ENCODE peak calls at places on chromosomes 16 and 17, in six cellular contexts. One of them, this sample, is unnamed.

GRCh38 chr17:40539711-40540411 is 25.4 kb downstream of the CCR7 start:
- DNase-seq in neural progenitor cell: no peak
- DNase-seq in HCT116: no peak
- DNase-seq in MM.1S: no peak
- DNase-seq in OCI-LY7: no peak
- DNase-seq in GM23248: no peak
- DNase-seq in this sample: no peak

GRCh38 chr16:88357306-88358032 is 25.3 kb upstream of the ZNF469 start:
- DNase-seq in OCI-LY7: no peak
- DNase-seq in MM.1S: no peak
- DNase-seq in neural progenitor cell: no peak
- DNase-seq in HCT116: no peak
- DNase-seq in GM23248: no peak
- DNase-seq in this sample: no peak

GRCh38 chr16:89422905-89423630 is 67.3 kb downstream of the ANKRD11 start:
- DNase-seq in neural progenitor cell: no peak
- DNase-seq in OCI-LY7: no peak
- DNase-seq in GM23248: peak
- DNase-seq in HCT116: no peak
- DNase-seq in MM.1S: peak
- DNase-seq in this sample: peak

GRCh38 chr16:85910073-85910853 is 11.3 kb downstream of the IRF8 start:
- DNase-seq in HCT116: no peak
- DNase-seq in neural progenitor cell: no peak
- DNase-seq in GM23248: no peak
- DNase-seq in OCI-LY7: peak
- DNase-seq in MM.1S: no peak
- DNase-seq in this sample: no peak

GRCh38 chr16:72972878-72973571 is 74.9 kb downstream of the ZFHX3 start:
- DNase-seq in GM23248: no peak
- DNase-seq in OCI-LY7: no peak
- DNase-seq in neural progenitor cell: no peak
- DNase-seq in HCT116: no peak
- DNase-seq in MM.1S: no peak
- DNase-seq in this sample: no peak

GRCh38 chr17:10574324-10574723 is 24.9 kb upstream of the MYH2 start:
- DNase-seq in neural progenitor cell: no peak
- DNase-seq in GM23248: no peak
- DNase-seq in HCT116: no peak
- DNase-seq in MM.1S: no peak
- DNase-seq in OCI-LY7: no peak
- DNase-seq in this sample: no peak

GRCh38 chr16:75087040-75087979 is 29.3 kb downstream of the LDHD start:
- DNase-seq in OCI-LY7: no peak
- DNase-seq in MM.1S: no peak
- DNase-seq in neural progenitor cell: no peak
- DNase-seq in HCT116: no peak
- DNase-seq in GM23248: peak
- DNase-seq in this sample: peak

GRCh38 chr17:70654706-70655105 is 485.4 kb downstream of the KCNJ2 start:
- DNase-seq in OCI-LY7: no peak
- DNase-seq in neural progenitor cell: no peak
- DNase-seq in GM23248: no peak
- DNase-seq in HCT116: no peak
- DNase-seq in MM.1S: no peak
- DNase-seq in this sample: no peak

GRCh38 chr16:85349413-85350145 is 237.3 kb upstream of the CIBAR2 start:
- DNase-seq in neural progenitor cell: no peak
- DNase-seq in OCI-LY7: no peak
- DNase-seq in MM.1S: no peak
- DNase-seq in GM23248: no peak
- DNase-seq in HCT116: no peak
- DNase-seq in this sample: no peak

GRCh38 chr16:27253526-27253930 is 15.0 kb downstream of the NSMCE1 start:
- DNase-seq in HCT116: peak
- DNase-seq in neural progenitor cell: no peak
- DNase-seq in MM.1S: no peak
- DNase-seq in GM23248: peak
- DNase-seq in OCI-LY7: no peak
- DNase-seq in this sample: no peak

GRCh38 chr17:55585629-55586028 is 74.4 kb upstream of the SMIM36 start:
- DNase-seq in MM.1S: no peak
- DNase-seq in HCT116: no peak
- DNase-seq in GM23248: no peak
- DNase-seq in neural progenitor cell: no peak
- DNase-seq in OCI-LY7: no peak
- DNase-seq in this sample: no peak

GRCh38 chr16:1932050-1933028 is 10.7 kb downstream of the MSRB1 start:
- DNase-seq in OCI-LY7: no peak
- DNase-seq in neural progenitor cell: peak
- DNase-seq in HCT116: no peak
- DNase-seq in GM23248: no peak
- DNase-seq in MM.1S: no peak
- DNase-seq in this sample: peak

GRCh38 chr17:57999496-58000017 is 7.5 kb downstream of the SRSF1 start:
- DNase-seq in MM.1S: peak
- DNase-seq in GM23248: peak
- DNase-seq in HCT116: peak
- DNase-seq in OCI-LY7: peak
- DNase-seq in neural progenitor cell: peak
- DNase-seq in this sample: peak

GRCh38 chr17:75407655-75408352 is 2.3 kb upstream of the GRB2 start:
- DNase-seq in HCT116: no peak
- DNase-seq in MM.1S: no peak
- DNase-seq in GM23248: no peak
- DNase-seq in OCI-LY7: peak
- DNase-seq in neural progenitor cell: no peak
- DNase-seq in this sample: no peak

GRCh38 chr17:52181842-52182241 is 23.3 kb upstream of the CA10 start:
- DNase-seq in MM.1S: no peak
- DNase-seq in GM23248: no peak
- DNase-seq in neural progenitor cell: peak
- DNase-seq in HCT116: no peak
- DNase-seq in OCI-LY7: no peak
- DNase-seq in this sample: peak

GRCh38 chr16:72986011-72986410 is 61.9 kb downstream of the ZFHX3 start:
- DNase-seq in GM23248: peak
- DNase-seq in OCI-LY7: no peak
- DNase-seq in neural progenitor cell: no peak
- DNase-seq in MM.1S: no peak
- DNase-seq in HCT116: no peak
- DNase-seq in this sample: no peak

DNA sequence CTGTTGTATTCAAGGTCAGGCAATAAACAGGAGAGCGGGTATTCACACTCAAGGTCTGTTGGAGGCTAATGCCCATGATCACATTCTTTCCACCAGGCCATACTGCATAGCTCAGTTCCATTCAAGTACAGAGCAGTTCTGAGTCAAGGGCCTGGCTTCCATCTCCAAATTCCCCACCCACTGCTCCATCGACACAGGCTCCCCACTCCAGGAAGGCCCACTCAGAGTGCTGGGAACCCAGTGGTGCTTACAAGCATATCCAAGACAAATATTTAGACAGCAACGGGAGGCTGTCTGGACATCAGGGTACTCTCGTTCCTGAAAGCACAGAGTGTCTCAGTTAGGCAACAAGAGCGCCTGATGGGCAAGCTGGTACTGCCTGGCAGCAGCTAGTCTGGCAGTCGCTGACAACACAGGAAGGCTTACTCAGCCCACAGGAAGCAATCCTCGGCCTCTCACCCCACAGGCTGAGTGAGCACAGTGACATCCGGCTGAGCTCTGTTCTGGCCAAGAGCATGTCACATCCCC is 40.9 kb downstream of the RFFL start:
- DNase-seq in GM23248: peak
- DNase-seq in OCI-LY7: no peak
- DNase-seq in neural progenitor cell: no peak
- DNase-seq in HCT116: no peak
- DNase-seq in MM.1S: peak
- DNase-seq in this sample: peak
- TF ChIP-seq EZH2phosphoT487 in GM23248: no peak
- TF ChIP-seq EZH2phosphoT487 in OCI-LY7: no peak
- TF ChIP-seq EZH2phosphoT487 in neural progenitor cell: no peak
- TF ChIP-seq EZH2phosphoT487 in HCT116: no peak
- TF ChIP-seq EZH2phosphoT487 in MM.1S: no peak
- TF ChIP-seq EZH2phosphoT487 in this sample: no peak

GRCh38 chr16:79257958-79258490 is 342.5 kb downstream of the MAF start:
- DNase-seq in HCT116: no peak
- DNase-seq in neural progenitor cell: no peak
- DNase-seq in MM.1S: no peak
- DNase-seq in OCI-LY7: no peak
- DNase-seq in GM23248: no peak
- DNase-seq in this sample: no peak
- TF ChIP-seq EZH2phosphoT487 in HCT116: no peak
- TF ChIP-seq EZH2phosphoT487 in neural progenitor cell: no peak
- TF ChIP-seq EZH2phosphoT487 in MM.1S: no peak
- TF ChIP-seq EZH2phosphoT487 in OCI-LY7: no peak
- TF ChIP-seq EZH2phosphoT487 in GM23248: no peak
- TF ChIP-seq EZH2phosphoT487 in this sample: no peak

DNA sequence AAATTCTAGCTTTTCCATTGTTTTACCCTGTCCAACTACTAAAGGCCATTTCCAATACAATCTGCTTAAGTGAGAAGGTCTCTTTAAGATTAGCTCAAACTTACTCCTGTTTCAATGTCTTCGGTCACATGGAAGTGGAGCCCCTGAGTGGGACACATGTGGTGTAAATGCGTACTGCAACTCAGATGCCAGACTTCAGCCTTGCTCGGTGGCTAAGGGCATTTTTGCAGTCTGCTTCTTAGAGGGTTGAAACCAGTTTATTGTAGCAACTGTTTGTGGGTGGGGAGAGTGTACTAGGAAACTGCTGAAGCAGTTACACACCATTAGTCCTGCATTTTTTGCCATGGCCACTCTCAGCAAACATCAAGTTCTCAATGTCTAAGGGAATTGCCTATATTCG is 140.6 kb downstream of the PARN start:
- DNase-seq in GM23248: peak
- DNase-seq in neural progenitor cell: peak
- DNase-seq in OCI-LY7: peak
- DNase-seq in HCT116: peak
- DNase-seq in MM.1S: no peak
- DNase-seq in this sample: peak
- TF ChIP-seq EZH2phosphoT487 in GM23248: no peak
- TF ChIP-seq EZH2phosphoT487 in neural progenitor cell: no peak
- TF ChIP-seq EZH2phosphoT487 in OCI-LY7: no peak
- TF ChIP-seq EZH2phosphoT487 in HCT116: no peak
- TF ChIP-seq EZH2phosphoT487 in MM.1S: no peak
- TF ChIP-seq EZH2phosphoT487 in this sample: no peak

DNA sequence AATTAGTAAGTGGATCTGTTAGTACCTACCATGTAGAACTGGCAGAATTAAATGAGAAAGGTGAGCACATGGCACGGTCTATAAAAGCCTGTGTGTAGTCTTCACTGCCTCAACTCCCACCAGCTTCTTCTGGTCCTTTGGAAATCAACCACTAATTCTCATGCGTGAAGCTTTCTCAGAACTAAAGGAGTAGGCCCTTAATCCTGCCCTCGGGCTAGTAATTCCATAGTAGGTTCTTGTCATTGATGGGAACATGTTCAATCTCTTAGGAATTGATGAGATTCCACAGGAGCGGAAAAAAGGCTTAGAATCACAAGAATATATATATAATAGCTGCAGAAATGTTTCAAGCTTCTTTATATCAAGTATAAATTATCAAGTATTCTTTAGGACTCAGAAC is 21.7 kb downstream of the CDR2 start:
- DNase-seq in neural progenitor cell: no peak
- DNase-seq in GM23248: peak
- DNase-seq in HCT116: no peak
- DNase-seq in OCI-LY7: no peak
- DNase-seq in MM.1S: no peak
- DNase-seq in this sample: no peak
- TF ChIP-seq EZH2phosphoT487 in neural progenitor cell: no peak
- TF ChIP-seq EZH2phosphoT487 in GM23248: no peak
- TF ChIP-seq EZH2phosphoT487 in HCT116: no peak
- TF ChIP-seq EZH2phosphoT487 in OCI-LY7: no peak
- TF ChIP-seq EZH2phosphoT487 in MM.1S: no peak
- TF ChIP-seq EZH2phosphoT487 in this sample: no peak

GRCh38 chr17:66833201-66833600 is 1.7 kb upstream of the CACNG5 start:
- DNase-seq in MM.1S: no peak
- DNase-seq in neural progenitor cell: no peak
- DNase-seq in HCT116: no peak
- DNase-seq in OCI-LY7: no peak
- DNase-seq in GM23248: no peak
- DNase-seq in this sample: no peak

GRCh38 chr17:66830451-66830850 is 4.5 kb upstream of the CACNG5 start:
- DNase-seq in HCT116: no peak
- DNase-seq in OCI-LY7: no peak
- DNase-seq in GM23248: no peak
- DNase-seq in neural progenitor cell: peak
- DNase-seq in MM.1S: no peak
- DNase-seq in this sample: no peak

GRCh38 chr17:66829386-66829864 is 5.5 kb upstream of the CACNG5 start:
- DNase-seq in GM23248: peak
- DNase-seq in neural progenitor cell: peak
- DNase-seq in MM.1S: no peak
- DNase-seq in OCI-LY7: no peak
- DNase-seq in HCT116: no peak
- DNase-seq in this sample: peak

GRCh38 chr17:66829883-66830282 is 5.0 kb upstream of the CACNG5 start:
- DNase-seq in GM23248: no peak
- DNase-seq in MM.1S: no peak
- DNase-seq in HCT116: no peak
- DNase-seq in OCI-LY7: no peak
- DNase-seq in neural progenitor cell: peak
- DNase-seq in this sample: no peak

DNA sequence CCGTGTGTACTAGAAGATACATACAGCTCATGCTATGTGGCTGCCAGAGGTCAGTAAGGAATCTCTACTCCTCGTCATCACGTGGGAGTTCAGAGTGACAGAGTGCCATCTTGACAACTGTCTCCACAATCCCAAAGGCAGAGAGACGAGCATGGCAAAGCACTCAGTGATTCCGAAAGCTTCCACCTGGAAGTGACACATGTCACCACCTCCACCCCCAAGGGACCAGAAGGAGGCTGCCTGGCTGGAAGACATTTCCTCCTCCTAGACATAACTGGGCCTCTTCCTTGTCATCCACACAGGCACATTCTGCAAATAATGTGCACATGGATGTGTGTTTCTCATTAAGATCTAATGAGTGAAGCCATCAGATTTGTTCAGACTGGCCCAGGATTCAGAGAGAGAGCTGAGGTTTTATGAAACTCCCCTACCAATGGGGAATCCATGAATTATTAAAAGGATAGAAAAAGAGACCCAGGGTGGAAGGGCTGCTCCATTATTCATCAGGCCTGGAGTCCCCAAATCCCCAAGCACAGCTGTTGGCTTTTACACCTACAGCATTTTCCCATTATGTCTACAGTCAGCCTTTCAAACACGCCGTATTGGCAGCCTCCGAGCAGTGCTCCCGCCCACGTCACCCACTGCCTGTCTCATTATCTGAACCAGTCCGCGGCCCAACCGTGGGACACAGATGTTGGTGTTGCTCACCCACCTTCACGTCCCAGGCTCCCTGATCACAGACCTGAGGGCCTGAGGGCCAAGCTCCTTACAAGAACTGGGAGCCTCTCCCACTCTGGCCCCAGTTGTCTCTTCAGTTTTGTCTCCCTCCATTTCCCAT is 3.3 kb upstream of the CACNG5 start:
- DNase-seq in GM23248: peak
- DNase-seq in HCT116: no peak
- DNase-seq in MM.1S: no peak
- DNase-seq in OCI-LY7: no peak
- DNase-seq in neural progenitor cell: no peak
- DNase-seq in this sample: no peak
- TF ChIP-seq EZH2phosphoT487 in GM23248: no peak
- TF ChIP-seq EZH2phosphoT487 in HCT116: no peak
- TF ChIP-seq EZH2phosphoT487 in MM.1S: no peak
- TF ChIP-seq EZH2phosphoT487 in OCI-LY7: no peak
- TF ChIP-seq EZH2phosphoT487 in neural progenitor cell: no peak
- TF ChIP-seq EZH2phosphoT487 in this sample: no peak

GRCh38 chr17:82228842-82229685 is at the start of gene SLC16A3:
- DNase-seq in MM.1S: peak
- DNase-seq in OCI-LY7: peak
- DNase-seq in GM23248: peak
- DNase-seq in neural progenitor cell: peak
- DNase-seq in HCT116: no peak
- DNase-seq in this sample: peak
- TF ChIP-seq EZH2phosphoT487 in MM.1S: no peak
- TF ChIP-seq EZH2phosphoT487 in OCI-LY7: no peak
- TF ChIP-seq EZH2phosphoT487 in GM23248: no peak
- TF ChIP-seq EZH2phosphoT487 in neural progenitor cell: no peak
- TF ChIP-seq EZH2phosphoT487 in HCT116: no peak
- TF ChIP-seq EZH2phosphoT487 in this sample: no peak

This sample was measured in hepatocyte.